ENCODE peak calls at places on chromosomes 5 and 9, in eight cellular contexts. M is activated CD8-positive, alpha-beta T cell treated with anti-CD3 and anti-CD28 coated beads for 36 hours; F is stomach; X is fibroblast of the aortic adventitia; K is mesothelial cell of epicardium; S is OCI-LY7; Q is vagina; P is B cell. J is an unnamed sample.
A peak's percentile ranks its signal among the peaks of the same experiment; 100 is the strongest.

GRCh38 chr5:113235884-113236283 is 198.9 kb downstream of the TSSK1B start:
- DNase-seq in S (no peak), X (no peak), Q (no peak), P (no peak), K (no peak), F (no peak), M (no peak), J (no peak)

GRCh38 chr9:75448281-75448680 is 360.0 kb downstream of the OSTF1 start:
- DNase-seq in M (no peak), F (no peak), K (no peak), S (no peak), X (no peak), P (no peak), Q (no peak), J (no peak)

GRCh38 chr9:122053951-122054350 is 39.2 kb downstream of the TTLL11 start:
- DNase-seq in Q (no peak), K (no peak), S (no peak), P (no peak), F (no peak), M (no peak), X (no peak), J (no peak)

GRCh38 chr9:21994526-21994995 is at the start of gene CDKN2B-AS1:
- DNase-seq in Q (no peak), S (peak; percentile 92), K (peak; percentile 77), P (peak; percentile 72), M (peak; percentile 54), X (no peak), F (peak; percentile 52), J (peak; percentile 65)

GRCh38 chr9:125825762-125826161 is 78.6 kb downstream of the PBX3 start:
- DNase-seq in M (no peak), Q (no peak), K (no peak), X (no peak), P (no peak), F (no peak), S (no peak), J (no peak)

GRCh38 chr5:31854181-31854624 is 215.3 kb downstream of the PDZD2 start:
- DNase-seq in X (peak; percentile 2), S (no peak), M (peak; percentile 45), P (no peak), Q (no peak), K (peak; percentile 46), F (no peak), J (no peak)

GRCh38 chr5:169139381-169140125 is 161.4 kb downstream of the SLIT3 start:
- DNase-seq in Q (no peak), M (no peak), K (peak; percentile 62), F (peak; percentile 97), S (no peak), X (peak; percentile 70), P (no peak), J (no peak)

GRCh38 chr9:133770076-133770777 is 32.1 kb upstream of the SARDH start:
- DNase-seq in S (no peak), M (no peak), X (no peak), F (peak; percentile 22), K (peak; percentile 38), Q (peak; percentile 76), P (no peak), J (no peak)

GRCh38 chr5:112635771-112636170 is 101.9 kb upstream of the APC start:
- DNase-seq in Q (no peak), X (no peak), P (no peak), M (no peak), S (no peak), F (no peak), K (no peak), J (no peak)

GRCh38 chr5:72673623-72674022 is 142.8 kb upstream of the TNPO1 start:
- DNase-seq in X (no peak), M (no peak), S (peak; percentile 1), Q (no peak), P (no peak), K (no peak), F (no peak), J (no peak)

GRCh38 chr5:119212026-119212425 is 141.1 kb downstream of the DMXL1 start:
- DNase-seq in K (no peak), Q (no peak), X (no peak), S (no peak), F (no peak), M (no peak), P (no peak), J (no peak)

GRCh38 chr5:72841756-72842535 is 25.5 kb downstream of the TNPO1 start:
- DNase-seq in P (no peak), S (no peak), X (peak; percentile 68), Q (no peak), K (no peak), F (no peak), M (no peak), J (no peak)

GRCh38 chr5:103755974-103756373 is 193.4 kb upstream of the NUDT12 start:
- DNase-seq in M (no peak), Q (no peak), P (no peak), S (no peak), X (no peak), F (no peak), K (no peak), J (no peak)

GRCh38 chr9:115157245-115157674 is 39.3 kb upstream of the TNC start:
- DNase-seq in P (no peak), Q (no peak), S (no peak), F (no peak), M (no peak), X (peak; percentile 85), K (no peak), J (no peak)

GRCh38 chr5:38453506-38453905 is 102.9 kb downstream of the LIFR start:
- DNase-seq in F (no peak), Q (peak; percentile 70), K (no peak), S (peak; percentile 91), X (no peak), M (peak; percentile 74), P (peak; percentile 54), J (peak; percentile 66)

GRCh38 chr9:3824589-3824988 is 298.8 kb upstream of the RFX3 start:
- DNase-seq in K (no peak), S (no peak), F (no peak), X (no peak), P (no peak), Q (no peak), M (no peak), J (no peak)

GRCh38 chr5:177496111-177497010 is 1.0 kb downstream of the PDLIM7 start:
- DNase-seq in S (peak; percentile 54), M (peak; percentile 50), K (peak; percentile 77), F (peak; percentile 51), Q (no peak), X (peak; percentile 86), P (peak; percentile 36), J (peak; percentile 71)
- TF ChIP-seq CTCF in S (peak; percentile 39), M (peak; percentile 47), K (peak; percentile 54), F (peak; percentile 30), Q (no peak), X (peak; percentile 49), P (peak; percentile 15), J (no peak)

GRCh38 chr5:176319827-176320554 is 41.6 kb downstream of the KIAA1191 start:
- DNase-seq in P (no peak), F (no peak), S (peak; percentile 5), X (peak; percentile 25), M (no peak), K (no peak), Q (no peak), J (no peak)
- TF ChIP-seq CTCF in P (no peak), F (no peak), S (peak; percentile 62), X (no peak), M (peak; percentile 14), K (no peak), Q (no peak), J (no peak)

DNA sequence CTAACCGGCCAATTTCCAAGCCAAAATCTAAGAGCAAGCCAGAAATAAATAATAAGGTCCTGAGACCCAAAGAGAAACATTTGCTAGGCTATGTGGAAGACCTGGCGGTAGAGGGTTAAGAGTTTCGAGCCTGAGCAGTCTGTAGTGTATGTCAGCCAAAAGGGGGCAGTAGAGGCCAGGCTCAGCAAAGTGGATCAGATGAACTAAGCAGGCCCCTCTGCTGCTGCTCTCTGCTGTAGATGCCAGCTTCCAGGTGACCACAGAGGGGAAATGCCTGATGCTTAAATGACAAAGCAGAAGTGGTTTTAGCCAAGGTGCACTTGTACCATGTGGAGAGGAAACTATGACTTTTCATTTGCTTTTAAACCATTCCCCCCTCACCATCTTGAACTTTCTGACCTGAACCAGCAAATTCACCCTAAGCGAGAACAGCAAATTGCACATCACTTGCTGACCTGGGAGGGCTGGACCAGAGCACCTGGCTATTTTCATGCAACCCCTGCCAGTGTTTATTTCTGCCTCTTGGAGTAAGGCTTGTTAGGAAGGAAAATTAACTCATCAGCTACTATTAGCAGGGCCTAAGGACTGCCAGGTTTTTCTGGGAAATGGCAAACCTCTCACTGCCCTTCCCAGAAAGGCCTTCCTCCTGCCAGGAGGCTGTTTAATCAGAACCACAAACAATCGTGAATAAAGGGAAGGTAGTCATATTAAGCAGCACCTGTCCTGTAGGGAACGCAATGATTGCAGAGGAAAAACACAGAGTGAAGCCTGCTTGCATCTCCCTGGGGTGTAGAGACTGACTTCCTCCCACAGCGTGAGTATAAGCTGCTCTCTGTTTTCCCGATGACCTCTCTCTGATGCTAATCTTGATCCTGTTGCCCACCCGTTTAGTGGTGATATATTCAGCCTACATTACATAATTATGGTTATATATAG is 818.2 kb downstream of the TLR4 start:
- DNase-seq in X (peak; percentile 61), S (peak; percentile 47), P (no peak), F (no peak), Q (no peak), K (peak; percentile 49), M (peak; percentile 33), J (peak; percentile 30)
- TF ChIP-seq CTCF in X (peak; percentile 66), S (peak; percentile 80), P (no peak), F (peak; percentile 16), Q (no peak), K (peak; percentile 63), M (peak; percentile 35), J (peak; percentile 70)

DNA sequence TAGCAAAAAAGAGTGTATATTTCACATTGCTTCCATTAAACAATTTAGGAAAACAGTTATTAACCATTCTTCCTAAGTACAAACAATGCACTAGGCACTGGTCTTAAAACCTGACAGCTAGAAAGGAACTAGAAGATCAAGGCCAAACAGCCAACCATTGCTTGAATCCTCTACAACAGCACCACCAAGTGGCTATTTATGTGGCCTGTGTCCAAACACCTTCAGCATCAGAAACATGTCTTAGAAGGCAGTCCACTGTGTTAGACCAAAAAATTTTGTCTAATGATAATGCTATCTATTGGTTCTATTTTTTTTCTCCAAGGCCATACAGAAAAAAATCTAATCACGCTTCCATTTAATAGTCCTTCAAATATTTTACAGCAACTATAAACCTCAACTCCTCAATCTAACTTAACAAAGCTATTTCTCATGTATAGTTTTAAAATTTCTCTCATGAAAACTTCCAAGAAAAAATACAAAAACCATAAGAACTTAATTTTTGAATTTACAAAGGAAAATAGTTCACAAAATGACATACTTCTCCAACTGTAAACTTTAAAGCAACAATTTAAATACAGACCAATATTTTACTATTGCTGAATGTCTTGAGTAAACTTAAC is 36.1 kb downstream of the CAAP1 start:
- DNase-seq in X (peak; percentile 72), K (no peak), Q (no peak), M (peak; percentile 48), F (no peak), P (peak; percentile 12), S (peak; percentile 62), J (peak; percentile 45)
- TF ChIP-seq CTCF in X (peak; percentile 60), K (no peak), Q (no peak), M (peak; percentile 51), F (no peak), P (peak; percentile 35), S (peak; percentile 88), J (peak; percentile 62)